ENCODE peak calls at places on chromosomes 4 and X, in ten cellular contexts. B is A549, R is stomach, N is K562, H is upper lobe of left lung, J is transverse colon, W is H1, M is SK-N-SH, T is HepG2, C is ovary. A is an unnamed sample. For H3K4me1, the result is how much of the 10 kb centered on the place peaks cover.

GRCh38 chr4:113881256-113881655 is 98.2 kb downstream of the ARSJ start:
- DNase-seq in B (no peak), R (no peak), N (no peak), H (no peak), J (no peak), W (no peak), M (no peak), T (no peak), C (no peak), A (no peak)

GRCh38 chr4:40283413-40283812 is 51.7 kb upstream of the CHRNA9 start:
- DNase-seq in B (no peak), R (no peak), N (no peak), H (no peak), J (no peak), W (no peak), M (no peak), T (no peak), C (no peak), A (no peak)

GRCh38 chr4:47209833-47210232 is 178.5 kb downstream of the GABRB1 start:
- DNase-seq in B (no peak), R (no peak), N (no peak), H (no peak), J (no peak), W (no peak), M (no peak), T (no peak), C (no peak), A (no peak)

GRCh38 chr4:45987858-45988257 is 136.0 kb downstream of the GABRG1 start:
- DNase-seq in B (no peak), R (no peak), N (no peak), H (no peak), J (no peak), W (no peak), M (no peak), T (no peak), C (no peak), A (no peak)

GRCh38 chr4:136476773-136477172 is 1055.5 kb downstream of the PCDH18 start:
- DNase-seq in B (no peak), R (no peak), N (no peak), H (no peak), J (no peak), W (no peak), M (peak), T (no peak), C (no peak), A (no peak)

GRCh38 chrX:10755477-10756334 is 135.3 kb upstream of the MID1 start:
- DNase-seq in B (peak), R (no peak), N (no peak), H (no peak), J (no peak), W (peak), M (no peak), T (no peak), C (no peak), A (no peak)

GRCh38 chrX:108468486-108468885 is 28.8 kb downstream of the COL4A5 start:
- DNase-seq in B (no peak), R (no peak), N (no peak), H (no peak), J (no peak), W (no peak), M (no peak), T (no peak), C (no peak), A (no peak)

GRCh38 chrX:78102100-78102499 is 1.9 kb upstream of the PGK1 start:
- DNase-seq in B (no peak), R (no peak), N (no peak), H (no peak), J (no peak), W (no peak), M (no peak), T (no peak), C (no peak), A (no peak)

GRCh38 chr4:175927121-175927520 is 115.1 kb upstream of the GPM6A start:
- DNase-seq in B (no peak), R (no peak), N (no peak), H (no peak), J (no peak), W (no peak), M (no peak), T (no peak), C (no peak), A (no peak)

GRCh38 chr4:92520563-92520962 is 216.8 kb downstream of the GRID2 start:
- DNase-seq in B (no peak), R (no peak), N (no peak), H (no peak), J (no peak), W (peak), M (no peak), T (no peak), C (no peak), A (no peak)

GRCh38 chr4:117965608-117966007 is 68.7 kb upstream of the NDST3 start:
- DNase-seq in B (no peak), R (no peak), N (no peak), H (no peak), J (no peak), W (no peak), M (peak), T (no peak), C (no peak), A (no peak)

GRCh38 chr4:151045907-151046306 is 30.8 kb upstream of the LRBA start:
- DNase-seq in B (no peak), R (no peak), N (peak), H (no peak), J (no peak), W (no peak), M (peak), T (peak), C (no peak), A (no peak)

GRCh38 chrX:31931225-31931624 is 859.4 kb upstream of the FTHL17 start:
- DNase-seq in B (no peak), R (no peak), N (no peak), H (no peak), J (no peak), W (no peak), M (no peak), T (no peak), C (no peak), A (no peak)

GRCh38 chr4:95267081-95267480 is 281.7 kb downstream of the UNC5C start:
- DNase-seq in B (peak), R (no peak), N (no peak), H (no peak), J (no peak), W (no peak), M (no peak), T (no peak), C (no peak), A (no peak)

GRCh38 chr4:10095296-10095991 is 21.2 kb downstream of the WDR1 start:
- DNase-seq in B (no peak), R (no peak), N (no peak), H (no peak), J (no peak), W (no peak), M (no peak), T (no peak), C (no peak), A (no peak)

GRCh38 chr4:31667701-31668100 is 947.5 kb downstream of the PCDH7 start:
- DNase-seq in B (no peak), R (no peak), N (no peak), H (no peak), J (no peak), W (no peak), M (no peak), T (no peak), C (no peak), A (no peak)

GRCh38 chrX:154714925-154715324 is 36.0 kb downstream of the GAB3 start:
- DNase-seq in B (peak), R (no peak), N (peak), H (no peak), J (peak), W (no peak), M (peak), T (peak), C (peak), A (no peak)

GRCh38 chr4:81472249-81473085 is 760 bp upstream of the RASGEF1B start:
- DNase-seq in B (peak), R (peak), N (peak), H (peak), J (peak), W (no peak), M (peak), T (peak), C (peak), A (no peak)

GRCh38 chrX:134931550-134931949 is 59.2 kb upstream of the SMIM10 start:
- DNase-seq in B (peak), R (no peak), N (no peak), H (no peak), J (no peak), W (no peak), M (no peak), T (peak), C (no peak), A (no peak)

GRCh38 chrX:39859991-39860861 is 237.5 kb downstream of the BCOR start:
- DNase-seq in B (peak), R (peak), N (peak), H (peak), J (peak), W (peak), M (peak), T (no peak), C (peak), A (no peak)

GRCh38 chr4:8932884-8933283 is 61.2 kb upstream of the HMX1 start:
- DNase-seq in B (no peak), R (no peak), N (no peak), H (no peak), J (no peak), W (no peak), M (no peak), T (no peak), C (no peak), A (no peak)

GRCh38 chr4:119730644-119730995 is 102.0 kb upstream of the PDE5A start:
- DNase-seq in B (no peak), R (no peak), N (no peak), H (no peak), J (no peak), W (no peak), M (no peak), T (no peak), C (no peak), A (no peak)

GRCh38 chr4:10731162-10731561 is 46.6 kb upstream of the CLNK start:
- DNase-seq in B (no peak), R (no peak), N (no peak), H (no peak), J (no peak), W (no peak), M (no peak), T (no peak), C (no peak), A (no peak)

GRCh38 chr4:106266201-106266600 is 49.8 kb downstream of the TBCK start:
- DNase-seq in B (peak), R (no peak), N (peak), H (no peak), J (no peak), W (no peak), M (peak), T (peak), C (no peak), A (no peak)

GRCh38 chrX:138748480-138748879 is 37.0 kb upstream of the FGF13 start:
- DNase-seq in B (peak), R (no peak), N (peak), H (no peak), J (no peak), W (no peak), M (no peak), T (no peak), C (no peak), A (no peak)

GRCh38 chrX:74251006-74251930 is 52.7 kb upstream of the ZCCHC13 start:
- DNase-seq in B (peak), R (no peak), N (no peak), H (peak), J (peak), W (no peak), M (no peak), T (peak), C (no peak), A (no peak)

GRCh38 chr4:898869-899555 is 33.1 kb downstream of the GAK start:
- DNase-seq in B (no peak), R (no peak), N (no peak), H (no peak), J (no peak), W (no peak), M (no peak), T (no peak), C (no peak), A (no peak)
- TF ChIP-seq EP300 in B (no peak), R (no peak), N (no peak), H (no peak), J (no peak), W (no peak), M (no peak), T (no peak), C (no peak), A (no peak)

GRCh38 chrX:119605739-119606507 is at the start of gene NKRF:
- DNase-seq in B (peak), R (peak), N (peak), H (peak), J (peak), W (peak), M (peak), T (peak), C (peak), A (peak)
- H3K27ac ChIP-seq in B (peak), R (peak), N (peak), H (peak), J (peak), W (no peak), M (peak), T (peak), C (peak), A (peak)

GRCh38 chr4:1170156-1170804 is 2.1 kb downstream of the SPON2 start:
- DNase-seq in B (no peak), R (no peak), N (no peak), H (peak), J (no peak), W (no peak), M (no peak), T (no peak), C (no peak), A (peak)

GRCh38 chr4:1169691-1170096 is 2.7 kb downstream of the SPON2 start:
- DNase-seq in B (no peak), R (no peak), N (no peak), H (peak), J (no peak), W (no peak), M (no peak), T (no peak), C (no peak), A (no peak)

GRCh38 chr4:1170805-1171305 is 1.5 kb downstream of the SPON2 start:
- DNase-seq in B (no peak), R (no peak), N (no peak), H (no peak), J (no peak), W (no peak), M (peak), T (no peak), C (no peak), A (peak)

GRCh38 chr4:1168291-1169031 is 3.9 kb downstream of the SPON2 start:
- DNase-seq in B (no peak), R (no peak), N (no peak), H (no peak), J (no peak), W (no peak), M (no peak), T (no peak), C (no peak), A (peak)

GRCh38 chr4:1169171-1169671 is 3.2 kb downstream of the SPON2 start:
- DNase-seq in B (no peak), R (no peak), N (no peak), H (no peak), J (no peak), W (no peak), M (no peak), T (no peak), C (no peak), A (peak)
- H3K4me1 ChIP-seq in B (under half), R (half or more), N (half or more), H (half or more), J (under half), W (under half), M (under half), T (under half), C (under half), A (half or more)

DNA sequence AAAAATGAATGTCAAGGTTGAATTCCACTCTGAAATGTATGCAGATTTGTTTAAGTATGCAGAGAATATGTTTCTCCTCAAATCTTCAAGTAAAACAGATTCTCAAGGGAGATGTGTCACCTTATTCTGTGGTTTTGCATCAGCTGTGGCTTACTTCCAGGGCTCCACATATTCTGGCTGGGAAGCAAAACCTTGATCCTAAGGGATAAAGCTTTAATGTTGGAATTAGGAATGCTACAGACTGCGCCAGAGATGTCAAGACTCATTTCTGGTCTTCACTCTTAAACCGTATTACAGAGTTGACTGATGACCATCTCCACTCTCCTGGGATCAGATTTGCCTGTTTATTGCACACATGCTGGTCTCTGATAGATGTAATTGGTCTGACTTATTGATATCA is 143.9 kb upstream of the DIPK2B start:
- DNase-seq in B (no peak), R (no peak), N (no peak), H (no peak), J (no peak), W (no peak), M (no peak), T (no peak), C (no peak), A (no peak)
- TF ChIP-seq EP300 in B (no peak), R (no peak), N (no peak), H (no peak), J (no peak), W (no peak), M (peak), T (no peak), C (no peak), A (no peak)

DNA sequence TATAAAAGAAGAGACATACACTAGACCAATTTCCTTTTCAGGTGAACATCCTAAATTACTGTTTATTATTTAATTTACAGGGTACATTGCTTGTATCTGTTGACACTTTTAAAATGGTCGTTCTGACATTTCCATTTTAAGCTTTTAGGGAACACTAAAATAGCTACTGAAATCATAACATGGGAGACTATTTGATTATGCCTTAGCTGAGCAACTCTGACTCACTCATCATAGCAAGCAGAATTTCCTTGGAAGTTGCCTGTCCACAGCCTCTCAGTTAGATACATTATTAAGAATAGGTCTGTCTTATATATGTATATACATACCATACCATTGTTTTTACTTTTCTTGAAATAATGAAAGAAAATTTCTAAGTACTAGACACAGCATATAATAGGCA is 22.0 kb downstream of the GUCY1B1 start:
- DNase-seq in B (no peak), R (no peak), N (no peak), H (no peak), J (no peak), W (no peak), M (no peak), T (no peak), C (no peak), A (no peak)
- H3K27ac ChIP-seq in B (no peak), R (no peak), N (no peak), H (no peak), J (peak), W (no peak), M (no peak), T (no peak), C (no peak), A (no peak)

GRCh38 chr4:159175165-159175988 is 72.5 kb downstream of the RAPGEF2 start:
- DNase-seq in B (peak), R (peak), N (peak), H (peak), J (peak), W (peak), M (peak), T (peak), C (peak), A (no peak)
- H3K4me1 ChIP-seq in B (half or more), R (under half), N (under half), H (half or more), J (half or more), W (under half), M (under half), T (under half), C (under half), A (under half)

DNA sequence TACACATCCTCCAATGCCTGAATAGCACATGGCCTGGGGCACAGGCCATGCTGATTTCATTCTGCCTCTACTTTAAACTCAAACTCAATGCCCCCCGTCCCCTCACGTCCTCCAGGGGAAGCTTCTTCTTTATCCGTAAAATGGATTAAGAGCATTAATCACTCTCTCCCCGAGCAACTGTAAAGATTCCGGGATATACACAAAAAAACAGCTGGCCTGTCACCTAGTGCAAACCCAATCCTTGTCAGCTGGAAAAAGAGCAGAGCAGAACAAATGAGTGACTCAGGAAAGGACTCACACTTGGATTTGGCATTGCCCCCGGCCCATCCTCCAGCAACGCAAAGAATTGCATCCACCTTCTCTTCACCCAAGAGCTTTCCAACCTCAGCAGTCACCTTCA is 7.8 kb downstream of the QDPR start:
- DNase-seq in B (no peak), R (no peak), N (no peak), H (no peak), J (no peak), W (no peak), M (peak), T (no peak), C (no peak), A (no peak)
- TF ChIP-seq EP300 in B (no peak), R (no peak), N (no peak), H (no peak), J (no peak), W (no peak), M (no peak), T (no peak), C (no peak), A (no peak)